ENCODE peak calls at places on chromosomes 3 and 15, in four cellular contexts. One of them, this sample, is unnamed.

GRCh38 chr3:1855836-1856235 is 242.8 kb upstream of the CNTN4 start:
- DNase-seq in HEK293T: no peak
- DNase-seq in activated CD8-positive, alpha-beta memory T cell treated with anti-CD3 and anti-CD28 coated beads, Interleukin-2, amount 10 ng/mL, durations not matched to agents 7 days and 5 days: no peak
- DNase-seq in iPS-NIHi11: no peak
- DNase-seq in this sample: no peak

GRCh38 chr15:85786778-85787114 is 8.0 kb downstream of the KLHL25 start:
- DNase-seq in HEK293T: no peak
- DNase-seq in activated CD8-positive, alpha-beta memory T cell treated with anti-CD3 and anti-CD28 coated beads, Interleukin-2, amount 10 ng/mL, durations not matched to agents 7 days and 5 days: no peak
- DNase-seq in iPS-NIHi11: no peak
- DNase-seq in this sample: no peak

GRCh38 chr3:71063768-71064287 is 519.7 kb downstream of the FOXP1 start:
- DNase-seq in HEK293T: no peak
- DNase-seq in activated CD8-positive, alpha-beta memory T cell treated with anti-CD3 and anti-CD28 coated beads, Interleukin-2, amount 10 ng/mL, durations not matched to agents 7 days and 5 days: peak
- DNase-seq in iPS-NIHi11: no peak
- DNase-seq in this sample: peak

GRCh38 chr15:49556437-49556836 is 64.2 kb downstream of the FAM227B start:
- DNase-seq in HEK293T: no peak
- DNase-seq in activated CD8-positive, alpha-beta memory T cell treated with anti-CD3 and anti-CD28 coated beads, Interleukin-2, amount 10 ng/mL, durations not matched to agents 7 days and 5 days: no peak
- DNase-seq in iPS-NIHi11: no peak
- DNase-seq in this sample: no peak

GRCh38 chr3:119619094-119619493 is 21.4 kb downstream of the PLA1A start:
- DNase-seq in HEK293T: no peak
- DNase-seq in activated CD8-positive, alpha-beta memory T cell treated with anti-CD3 and anti-CD28 coated beads, Interleukin-2, amount 10 ng/mL, durations not matched to agents 7 days and 5 days: no peak
- DNase-seq in iPS-NIHi11: no peak
- DNase-seq in this sample: no peak

GRCh38 chr3:71330505-71330904 is 253.0 kb downstream of the FOXP1 start:
- DNase-seq in HEK293T: no peak
- DNase-seq in activated CD8-positive, alpha-beta memory T cell treated with anti-CD3 and anti-CD28 coated beads, Interleukin-2, amount 10 ng/mL, durations not matched to agents 7 days and 5 days: no peak
- DNase-seq in iPS-NIHi11: no peak
- DNase-seq in this sample: no peak

GRCh38 chr3:50658831-50659230 is 15.9 kb upstream of the DOCK3 start:
- DNase-seq in HEK293T: no peak
- DNase-seq in activated CD8-positive, alpha-beta memory T cell treated with anti-CD3 and anti-CD28 coated beads, Interleukin-2, amount 10 ng/mL, durations not matched to agents 7 days and 5 days: no peak
- DNase-seq in iPS-NIHi11: no peak
- DNase-seq in this sample: no peak

GRCh38 chr3:132283440-132283839 is 33.8 kb upstream of the ACP3 start:
- DNase-seq in HEK293T: no peak
- DNase-seq in activated CD8-positive, alpha-beta memory T cell treated with anti-CD3 and anti-CD28 coated beads, Interleukin-2, amount 10 ng/mL, durations not matched to agents 7 days and 5 days: no peak
- DNase-seq in iPS-NIHi11: peak
- DNase-seq in this sample: no peak

GRCh38 chr15:80766275-80766674 is 12.9 kb upstream of the CEMIP start:
- DNase-seq in HEK293T: no peak
- DNase-seq in activated CD8-positive, alpha-beta memory T cell treated with anti-CD3 and anti-CD28 coated beads, Interleukin-2, amount 10 ng/mL, durations not matched to agents 7 days and 5 days: no peak
- DNase-seq in iPS-NIHi11: no peak
- DNase-seq in this sample: no peak

GRCh38 chr3:51982352-51982837 is 940 bp upstream of the ACY1 start:
- DNase-seq in HEK293T: peak
- DNase-seq in activated CD8-positive, alpha-beta memory T cell treated with anti-CD3 and anti-CD28 coated beads, Interleukin-2, amount 10 ng/mL, durations not matched to agents 7 days and 5 days: peak
- DNase-seq in iPS-NIHi11: peak
- DNase-seq in this sample: peak

GRCh38 chr3:159586587-159587202 is 401.9 kb upstream of the IL12A start:
- DNase-seq in HEK293T: peak
- DNase-seq in activated CD8-positive, alpha-beta memory T cell treated with anti-CD3 and anti-CD28 coated beads, Interleukin-2, amount 10 ng/mL, durations not matched to agents 7 days and 5 days: no peak
- DNase-seq in iPS-NIHi11: peak
- DNase-seq in this sample: peak

GRCh38 chr15:60898896-60899295 is 330.2 kb downstream of the RORA start:
- DNase-seq in HEK293T: no peak
- DNase-seq in activated CD8-positive, alpha-beta memory T cell treated with anti-CD3 and anti-CD28 coated beads, Interleukin-2, amount 10 ng/mL, durations not matched to agents 7 days and 5 days: no peak
- DNase-seq in iPS-NIHi11: no peak
- DNase-seq in this sample: no peak

GRCh38 chr15:77044228-77045042 is 26.5 kb downstream of the TSPAN3 start:
- DNase-seq in HEK293T: no peak
- DNase-seq in activated CD8-positive, alpha-beta memory T cell treated with anti-CD3 and anti-CD28 coated beads, Interleukin-2, amount 10 ng/mL, durations not matched to agents 7 days and 5 days: no peak
- DNase-seq in iPS-NIHi11: no peak
- DNase-seq in this sample: no peak

GRCh38 chr15:68537506-68537905 is 41.3 kb upstream of the CORO2B start:
- DNase-seq in HEK293T: no peak
- DNase-seq in activated CD8-positive, alpha-beta memory T cell treated with anti-CD3 and anti-CD28 coated beads, Interleukin-2, amount 10 ng/mL, durations not matched to agents 7 days and 5 days: no peak
- DNase-seq in iPS-NIHi11: no peak
- DNase-seq in this sample: no peak

GRCh38 chr3:129985113-129985512 is 10.6 kb downstream of the TRH start:
- DNase-seq in HEK293T: no peak
- DNase-seq in activated CD8-positive, alpha-beta memory T cell treated with anti-CD3 and anti-CD28 coated beads, Interleukin-2, amount 10 ng/mL, durations not matched to agents 7 days and 5 days: no peak
- DNase-seq in iPS-NIHi11: no peak
- DNase-seq in this sample: no peak

GRCh38 chr3:53103566-53104296 is 26.5 kb downstream of the RFT1 start:
- DNase-seq in HEK293T: no peak
- DNase-seq in activated CD8-positive, alpha-beta memory T cell treated with anti-CD3 and anti-CD28 coated beads, Interleukin-2, amount 10 ng/mL, durations not matched to agents 7 days and 5 days: no peak
- DNase-seq in iPS-NIHi11: no peak
- DNase-seq in this sample: no peak

GRCh38 chr3:70053293-70053692 is 53.8 kb downstream of the SAMMSON start:
- DNase-seq in HEK293T: no peak
- DNase-seq in activated CD8-positive, alpha-beta memory T cell treated with anti-CD3 and anti-CD28 coated beads, Interleukin-2, amount 10 ng/mL, durations not matched to agents 7 days and 5 days: no peak
- DNase-seq in iPS-NIHi11: no peak
- DNase-seq in this sample: no peak

GRCh38 chr15:36331531-36332275 is 247.7 kb upstream of the CDIN1 start:
- DNase-seq in HEK293T: no peak
- DNase-seq in activated CD8-positive, alpha-beta memory T cell treated with anti-CD3 and anti-CD28 coated beads, Interleukin-2, amount 10 ng/mL, durations not matched to agents 7 days and 5 days: no peak
- DNase-seq in iPS-NIHi11: no peak
- DNase-seq in this sample: no peak

GRCh38 chr3:89699229-89699628 is 591.8 kb downstream of the EPHA3 start:
- DNase-seq in HEK293T: no peak
- DNase-seq in activated CD8-positive, alpha-beta memory T cell treated with anti-CD3 and anti-CD28 coated beads, Interleukin-2, amount 10 ng/mL, durations not matched to agents 7 days and 5 days: no peak
- DNase-seq in iPS-NIHi11: no peak
- DNase-seq in this sample: no peak

GRCh38 chr3:147424325-147424910 is 15.3 kb downstream of the ZIC1 start:
- DNase-seq in HEK293T: no peak
- DNase-seq in activated CD8-positive, alpha-beta memory T cell treated with anti-CD3 and anti-CD28 coated beads, Interleukin-2, amount 10 ng/mL, durations not matched to agents 7 days and 5 days: no peak
- DNase-seq in iPS-NIHi11: no peak
- DNase-seq in this sample: peak

GRCh38 chr15:69994429-69995201 is 103.1 kb downstream of the TLE3 start:
- DNase-seq in HEK293T: no peak
- DNase-seq in activated CD8-positive, alpha-beta memory T cell treated with anti-CD3 and anti-CD28 coated beads, Interleukin-2, amount 10 ng/mL, durations not matched to agents 7 days and 5 days: no peak
- DNase-seq in iPS-NIHi11: no peak
- DNase-seq in this sample: no peak

GRCh38 chr3:128366136-128366535 is 100.6 kb downstream of the DNAJB8 start:
- DNase-seq in HEK293T: no peak
- DNase-seq in activated CD8-positive, alpha-beta memory T cell treated with anti-CD3 and anti-CD28 coated beads, Interleukin-2, amount 10 ng/mL, durations not matched to agents 7 days and 5 days: no peak
- DNase-seq in iPS-NIHi11: no peak
- DNase-seq in this sample: no peak

GRCh38 chr15:91183630-91184029 is 83.6 kb downstream of the SV2B start:
- DNase-seq in HEK293T: no peak
- DNase-seq in activated CD8-positive, alpha-beta memory T cell treated with anti-CD3 and anti-CD28 coated beads, Interleukin-2, amount 10 ng/mL, durations not matched to agents 7 days and 5 days: no peak
- DNase-seq in iPS-NIHi11: no peak
- DNase-seq in this sample: no peak

GRCh38 chr15:57732526-57733331 is 26.2 kb downstream of the POLR2M start:
- DNase-seq in HEK293T: peak
- DNase-seq in activated CD8-positive, alpha-beta memory T cell treated with anti-CD3 and anti-CD28 coated beads, Interleukin-2, amount 10 ng/mL, durations not matched to agents 7 days and 5 days: peak
- DNase-seq in iPS-NIHi11: peak
- DNase-seq in this sample: peak

GRCh38 chr3:157543491-157544035 is 40.3 kb upstream of the VEPH1 start:
- DNase-seq in HEK293T: no peak
- DNase-seq in activated CD8-positive, alpha-beta memory T cell treated with anti-CD3 and anti-CD28 coated beads, Interleukin-2, amount 10 ng/mL, durations not matched to agents 7 days and 5 days: no peak
- DNase-seq in iPS-NIHi11: no peak
- DNase-seq in this sample: no peak